ENCODE peak calls at places on chromosomes 11 and 22, in eight cellular contexts. One of them, this sample, is unnamed.

GRCh38 chr11:9817191-9817590 is 153.3 kb downstream of the SWAP70 start:
- DNase-seq in right cardiac atrium: no peak
- DNase-seq in GM23248: no peak
- DNase-seq in astrocyte of the cerebellum: no peak
- DNase-seq in Caco-2: no peak
- DNase-seq in A549: no peak
- DNase-seq in right lobe of liver: no peak
- DNase-seq in naive thymus-derived CD4-positive, alpha-beta T cell: no peak
- DNase-seq in this sample: no peak

GRCh38 chr11:3202759-3203158 is 15.9 kb downstream of the MRGPRG start:
- DNase-seq in right cardiac atrium: no peak
- DNase-seq in GM23248: no peak
- DNase-seq in naive thymus-derived CD4-positive, alpha-beta T cell: no peak
- DNase-seq in right lobe of liver: no peak
- DNase-seq in A549: no peak
- DNase-seq in Caco-2: no peak
- DNase-seq in astrocyte of the cerebellum: no peak
- DNase-seq in this sample: no peak

GRCh38 chr11:2547806-2548205 is 103.0 kb downstream of the KCNQ1 start:
- DNase-seq in right cardiac atrium: peak
- DNase-seq in GM23248: no peak
- DNase-seq in Caco-2: peak
- DNase-seq in A549: no peak
- DNase-seq in astrocyte of the cerebellum: no peak
- DNase-seq in right lobe of liver: peak
- DNase-seq in naive thymus-derived CD4-positive, alpha-beta T cell: no peak
- DNase-seq in this sample: no peak

GRCh38 chr11:111186308-111186967 is 59.1 kb upstream of the POU2AF2 start:
- DNase-seq in Caco-2: no peak
- DNase-seq in right lobe of liver: no peak
- DNase-seq in right cardiac atrium: no peak
- DNase-seq in naive thymus-derived CD4-positive, alpha-beta T cell: no peak
- DNase-seq in A549: no peak
- DNase-seq in GM23248: no peak
- DNase-seq in astrocyte of the cerebellum: no peak
- DNase-seq in this sample: no peak

GRCh38 chr22:24183321-24184031 is 2.2 kb downstream of the SUSD2 start:
- DNase-seq in astrocyte of the cerebellum: no peak
- DNase-seq in A549: no peak
- DNase-seq in naive thymus-derived CD4-positive, alpha-beta T cell: no peak
- DNase-seq in right cardiac atrium: peak
- DNase-seq in right lobe of liver: no peak
- DNase-seq in GM23248: no peak
- DNase-seq in Caco-2: no peak
- DNase-seq in this sample: no peak

GRCh38 chr11:26025680-26026079 is 306.2 kb upstream of the ANO3 start:
- DNase-seq in right lobe of liver: no peak
- DNase-seq in GM23248: no peak
- DNase-seq in right cardiac atrium: no peak
- DNase-seq in A549: no peak
- DNase-seq in astrocyte of the cerebellum: no peak
- DNase-seq in Caco-2: no peak
- DNase-seq in naive thymus-derived CD4-positive, alpha-beta T cell: no peak
- DNase-seq in this sample: no peak

GRCh38 chr22:35409783-35410662 is 10.1 kb downstream of the MCM5 start:
- DNase-seq in naive thymus-derived CD4-positive, alpha-beta T cell: no peak
- DNase-seq in right lobe of liver: peak
- DNase-seq in GM23248: no peak
- DNase-seq in A549: no peak
- DNase-seq in right cardiac atrium: no peak
- DNase-seq in astrocyte of the cerebellum: no peak
- DNase-seq in Caco-2: no peak
- DNase-seq in this sample: peak

GRCh38 chr11:80505771-80506170 is 1064.9 kb upstream of the TENM4 start:
- DNase-seq in A549: no peak
- DNase-seq in naive thymus-derived CD4-positive, alpha-beta T cell: no peak
- DNase-seq in astrocyte of the cerebellum: no peak
- DNase-seq in right lobe of liver: no peak
- DNase-seq in right cardiac atrium: no peak
- DNase-seq in Caco-2: no peak
- DNase-seq in GM23248: no peak
- DNase-seq in this sample: peak

GRCh38 chr11:17906436-17906835 is 106.4 kb downstream of the SERGEF start:
- DNase-seq in naive thymus-derived CD4-positive, alpha-beta T cell: no peak
- DNase-seq in right lobe of liver: no peak
- DNase-seq in A549: no peak
- DNase-seq in Caco-2: peak
- DNase-seq in GM23248: no peak
- DNase-seq in astrocyte of the cerebellum: no peak
- DNase-seq in right cardiac atrium: no peak
- DNase-seq in this sample: peak

GRCh38 chr22:38674888-38675287 is 6.9 kb upstream of the TOMM22 start:
- DNase-seq in astrocyte of the cerebellum: no peak
- DNase-seq in naive thymus-derived CD4-positive, alpha-beta T cell: no peak
- DNase-seq in right cardiac atrium: no peak
- DNase-seq in A549: no peak
- DNase-seq in Caco-2: no peak
- DNase-seq in right lobe of liver: no peak
- DNase-seq in GM23248: peak
- DNase-seq in this sample: no peak

GRCh38 chr11:67354314-67355022 is 1.1 kb upstream of the POLD4 start:
- DNase-seq in naive thymus-derived CD4-positive, alpha-beta T cell: no peak
- DNase-seq in astrocyte of the cerebellum: no peak
- DNase-seq in A549: peak
- DNase-seq in GM23248: peak
- DNase-seq in right lobe of liver: peak
- DNase-seq in Caco-2: peak
- DNase-seq in right cardiac atrium: peak
- DNase-seq in this sample: no peak

GRCh38 chr11:75371930-75372876 is 20.7 kb upstream of the ARRB1 start:
- DNase-seq in Caco-2: peak
- DNase-seq in right lobe of liver: no peak
- DNase-seq in right cardiac atrium: no peak
- DNase-seq in GM23248: peak
- DNase-seq in A549: peak
- DNase-seq in naive thymus-derived CD4-positive, alpha-beta T cell: no peak
- DNase-seq in astrocyte of the cerebellum: no peak
- DNase-seq in this sample: no peak

GRCh38 chr11:77418981-77419592 is 54.8 kb downstream of the PAK1 start:
- DNase-seq in A549: no peak
- DNase-seq in right lobe of liver: no peak
- DNase-seq in astrocyte of the cerebellum: no peak
- DNase-seq in naive thymus-derived CD4-positive, alpha-beta T cell: no peak
- DNase-seq in GM23248: no peak
- DNase-seq in Caco-2: no peak
- DNase-seq in right cardiac atrium: no peak
- DNase-seq in this sample: no peak

GRCh38 chr11:111633756-111634362 is 31.6 kb downstream of the SIK2 start:
- DNase-seq in A549: no peak
- DNase-seq in astrocyte of the cerebellum: no peak
- DNase-seq in right cardiac atrium: no peak
- DNase-seq in Caco-2: no peak
- DNase-seq in GM23248: peak
- DNase-seq in naive thymus-derived CD4-positive, alpha-beta T cell: no peak
- DNase-seq in right lobe of liver: no peak
- DNase-seq in this sample: peak

GRCh38 chr11:73260127-73260457 is 12.0 kb upstream of the P2RY6 start:
- DNase-seq in A549: no peak
- DNase-seq in astrocyte of the cerebellum: no peak
- DNase-seq in right lobe of liver: no peak
- DNase-seq in naive thymus-derived CD4-positive, alpha-beta T cell: no peak
- DNase-seq in GM23248: no peak
- DNase-seq in Caco-2: no peak
- DNase-seq in right cardiac atrium: no peak
- DNase-seq in this sample: no peak

GRCh38 chr11:13891911-13892310 is 70.6 kb upstream of the SPON1 start:
- DNase-seq in Caco-2: no peak
- DNase-seq in right lobe of liver: no peak
- DNase-seq in astrocyte of the cerebellum: no peak
- DNase-seq in naive thymus-derived CD4-positive, alpha-beta T cell: no peak
- DNase-seq in right cardiac atrium: no peak
- DNase-seq in GM23248: no peak
- DNase-seq in A549: no peak
- DNase-seq in this sample: no peak

GRCh38 chr11:113204280-113204679 is 110.1 kb upstream of the TTC12 start:
- DNase-seq in astrocyte of the cerebellum: no peak
- DNase-seq in GM23248: no peak
- DNase-seq in right lobe of liver: peak
- DNase-seq in naive thymus-derived CD4-positive, alpha-beta T cell: no peak
- DNase-seq in A549: no peak
- DNase-seq in right cardiac atrium: no peak
- DNase-seq in Caco-2: no peak
- DNase-seq in this sample: no peak

GRCh38 chr11:115430345-115430744 is 73.9 kb downstream of the CADM1 start:
- DNase-seq in right lobe of liver: no peak
- DNase-seq in A549: no peak
- DNase-seq in right cardiac atrium: no peak
- DNase-seq in Caco-2: no peak
- DNase-seq in naive thymus-derived CD4-positive, alpha-beta T cell: no peak
- DNase-seq in GM23248: no peak
- DNase-seq in astrocyte of the cerebellum: no peak
- DNase-seq in this sample: no peak

GRCh38 chr22:26430600-26430999 is 1.5 kb downstream of the ASPHD2 start:
- DNase-seq in Caco-2: no peak
- DNase-seq in astrocyte of the cerebellum: no peak
- DNase-seq in GM23248: no peak
- DNase-seq in right lobe of liver: no peak
- DNase-seq in right cardiac atrium: no peak
- DNase-seq in naive thymus-derived CD4-positive, alpha-beta T cell: no peak
- DNase-seq in A549: no peak
- DNase-seq in this sample: peak
- H3K4me3 ChIP-seq in Caco-2: no peak
- H3K4me3 ChIP-seq in astrocyte of the cerebellum: no peak
- H3K4me3 ChIP-seq in GM23248: no peak
- H3K4me3 ChIP-seq in right lobe of liver: no peak
- H3K4me3 ChIP-seq in right cardiac atrium: no peak
- H3K4me3 ChIP-seq in naive thymus-derived CD4-positive, alpha-beta T cell: no peak
- H3K4me3 ChIP-seq in A549: no peak
- H3K4me3 ChIP-seq in this sample: peak

DNA sequence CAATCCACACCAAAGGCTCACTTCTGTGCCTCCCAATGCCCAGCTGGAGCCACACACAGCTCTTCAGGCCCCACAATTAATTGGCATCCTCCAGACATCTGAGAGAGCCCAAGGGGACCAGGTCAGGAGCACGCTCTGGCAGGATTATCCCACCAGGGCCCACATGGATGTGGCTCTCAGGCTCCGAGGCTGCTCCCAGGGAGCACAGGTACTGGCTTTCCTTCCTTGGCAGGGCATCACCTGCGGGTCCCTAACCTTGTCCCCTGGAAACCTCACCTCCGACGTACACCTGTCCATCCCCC is 54.3 kb downstream of the CD6 start:
- DNase-seq in astrocyte of the cerebellum: no peak
- DNase-seq in GM23248: no peak
- DNase-seq in Caco-2: no peak
- DNase-seq in A549: no peak
- DNase-seq in right lobe of liver: no peak
- DNase-seq in naive thymus-derived CD4-positive, alpha-beta T cell: no peak
- DNase-seq in right cardiac atrium: no peak
- DNase-seq in this sample: no peak
- H3K4me3 ChIP-seq in astrocyte of the cerebellum: no peak
- H3K4me3 ChIP-seq in GM23248: no peak
- H3K4me3 ChIP-seq in Caco-2: no peak
- H3K4me3 ChIP-seq in A549: no peak
- H3K4me3 ChIP-seq in right lobe of liver: no peak
- H3K4me3 ChIP-seq in naive thymus-derived CD4-positive, alpha-beta T cell: peak
- H3K4me3 ChIP-seq in right cardiac atrium: no peak
- H3K4me3 ChIP-seq in this sample: no peak

GRCh38 chr11:6598555-6598954 is 4.9 kb downstream of the RRP8 start:
- DNase-seq in A549: no peak
- DNase-seq in GM23248: no peak
- DNase-seq in Caco-2: no peak
- DNase-seq in astrocyte of the cerebellum: no peak
- DNase-seq in right cardiac atrium: no peak
- DNase-seq in right lobe of liver: no peak
- DNase-seq in naive thymus-derived CD4-positive, alpha-beta T cell: no peak
- DNase-seq in this sample: no peak

GRCh38 chr11:6599449-6599848 is 4.0 kb downstream of the RRP8 start:
- DNase-seq in right cardiac atrium: no peak
- DNase-seq in naive thymus-derived CD4-positive, alpha-beta T cell: no peak
- DNase-seq in right lobe of liver: no peak
- DNase-seq in A549: no peak
- DNase-seq in astrocyte of the cerebellum: no peak
- DNase-seq in Caco-2: no peak
- DNase-seq in GM23248: no peak
- DNase-seq in this sample: no peak

GRCh38 chr11:6601041-6601461 is 2.4 kb downstream of the RRP8 start:
- DNase-seq in A549: no peak
- DNase-seq in GM23248: no peak
- DNase-seq in naive thymus-derived CD4-positive, alpha-beta T cell: no peak
- DNase-seq in astrocyte of the cerebellum: no peak
- DNase-seq in Caco-2: no peak
- DNase-seq in right cardiac atrium: peak
- DNase-seq in right lobe of liver: no peak
- DNase-seq in this sample: no peak

GRCh38 chr11:6602096-6602940 is 1.1 kb downstream of the RRP8 start:
- DNase-seq in astrocyte of the cerebellum: no peak
- DNase-seq in A549: no peak
- DNase-seq in GM23248: peak
- DNase-seq in naive thymus-derived CD4-positive, alpha-beta T cell: no peak
- DNase-seq in right cardiac atrium: no peak
- DNase-seq in Caco-2: no peak
- DNase-seq in right lobe of liver: no peak
- DNase-seq in this sample: no peak

GRCh38 chr11:6599884-6600390 is 3.5 kb downstream of the RRP8 start:
- DNase-seq in right lobe of liver: no peak
- DNase-seq in Caco-2: no peak
- DNase-seq in naive thymus-derived CD4-positive, alpha-beta T cell: no peak
- DNase-seq in astrocyte of the cerebellum: no peak
- DNase-seq in GM23248: no peak
- DNase-seq in A549: no peak
- DNase-seq in right cardiac atrium: no peak
- DNase-seq in this sample: no peak
- H3K4me3 ChIP-seq in right lobe of liver: no peak
- H3K4me3 ChIP-seq in Caco-2: no peak
- H3K4me3 ChIP-seq in naive thymus-derived CD4-positive, alpha-beta T cell: no peak
- H3K4me3 ChIP-seq in astrocyte of the cerebellum: no peak
- H3K4me3 ChIP-seq in GM23248: no peak
- H3K4me3 ChIP-seq in A549: no peak
- H3K4me3 ChIP-seq in right cardiac atrium: no peak
- H3K4me3 ChIP-seq in this sample: no peak

GRCh38 chr22:30265851-30266444 is 703 bp downstream of the OSM start:
- DNase-seq in Caco-2: no peak
- DNase-seq in astrocyte of the cerebellum: no peak
- DNase-seq in naive thymus-derived CD4-positive, alpha-beta T cell: peak
- DNase-seq in A549: no peak
- DNase-seq in right lobe of liver: peak
- DNase-seq in right cardiac atrium: peak
- DNase-seq in GM23248: peak
- DNase-seq in this sample: peak
- H3K4me3 ChIP-seq in Caco-2: no peak
- H3K4me3 ChIP-seq in astrocyte of the cerebellum: no peak
- H3K4me3 ChIP-seq in naive thymus-derived CD4-positive, alpha-beta T cell: peak
- H3K4me3 ChIP-seq in A549: no peak
- H3K4me3 ChIP-seq in right lobe of liver: peak
- H3K4me3 ChIP-seq in right cardiac atrium: no peak
- H3K4me3 ChIP-seq in GM23248: no peak
- H3K4me3 ChIP-seq in this sample: peak

DNA sequence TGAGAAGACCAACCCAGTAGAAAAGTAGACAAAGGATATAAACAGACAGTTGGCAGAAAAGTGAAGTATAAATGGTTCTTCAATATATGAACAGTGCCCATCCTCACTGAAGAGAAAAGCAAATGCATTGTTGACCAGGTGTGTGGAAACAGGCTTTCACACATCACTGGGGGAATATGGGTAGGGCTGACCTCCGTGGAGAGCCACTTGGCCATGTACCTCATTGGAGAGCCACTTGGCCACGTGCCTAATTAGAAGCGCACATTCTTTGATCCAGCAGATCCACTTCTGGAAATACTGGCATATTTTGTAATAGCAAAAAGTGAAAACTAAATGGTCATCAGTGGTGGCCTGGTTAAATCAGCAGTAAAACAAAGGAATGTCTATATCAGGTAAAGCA is 43.2 kb downstream of the PPP6R3 start:
- DNase-seq in A549: no peak
- DNase-seq in astrocyte of the cerebellum: no peak
- DNase-seq in right cardiac atrium: no peak
- DNase-seq in right lobe of liver: no peak
- DNase-seq in Caco-2: no peak
- DNase-seq in naive thymus-derived CD4-positive, alpha-beta T cell: no peak
- DNase-seq in GM23248: no peak
- DNase-seq in this sample: no peak
- H3K4me3 ChIP-seq in A549: no peak
- H3K4me3 ChIP-seq in astrocyte of the cerebellum: no peak
- H3K4me3 ChIP-seq in right cardiac atrium: no peak
- H3K4me3 ChIP-seq in right lobe of liver: no peak
- H3K4me3 ChIP-seq in Caco-2: no peak
- H3K4me3 ChIP-seq in naive thymus-derived CD4-positive, alpha-beta T cell: no peak
- H3K4me3 ChIP-seq in GM23248: no peak
- H3K4me3 ChIP-seq in this sample: no peak